ENCODE peak calls at places on chromosomes 11 and 22, in nine cellular contexts. W is fibroblast of lung; U is DMS153; A is cardiac fibroblast; X is T-helper 9 cell; T is activated CD4-positive, alpha-beta T cell treated with anti-CD3 and anti-CD28 coated beads for 4 hours; R is trophoblast cell; Q is fibroblast of pulmonary artery; F is stimulated activated CD8-positive, alpha-beta memory T cell treated with anti-CD3 and anti-CD28 coated beads, Interleukin-7, amount 100 ng/mL, for 24 hours. I is an unnamed sample.

GRCh38 chr11:31656051-31656450 is 146.5 kb downstream of the ELP4 start:
- DNase-seq in W (no peak), U (no peak), A (peak), X (no peak), T (no peak), R (no peak), Q (peak), F (no peak), I (no peak)

GRCh38 chr22:49724030-49724892 is 103.4 kb downstream of the BRD1 start:
- DNase-seq in W (no peak), U (peak), A (no peak), X (peak), T (peak), R (no peak), Q (no peak), F (no peak), I (no peak)

GRCh38 chr11:20474176-20474950 is 86.8 kb downstream of the PRMT3 start:
- DNase-seq in W (no peak), U (no peak), A (no peak), X (no peak), T (no peak), R (no peak), Q (no peak), F (no peak), I (no peak)

GRCh38 chr11:13140873-13141655 is 131.9 kb downstream of the RASSF10 start:
- DNase-seq in W (no peak), U (no peak), A (no peak), X (no peak), T (no peak), R (no peak), Q (no peak), F (no peak), I (no peak)

GRCh38 chr11:57248780-57249383 is 11.8 kb upstream of the APLNR start:
- DNase-seq in W (peak), U (peak), A (peak), X (no peak), T (no peak), R (peak), Q (peak), F (no peak), I (peak)

GRCh38 chr11:78351979-78352731 is 65.5 kb downstream of the GAB2 start:
- DNase-seq in W (no peak), U (no peak), A (no peak), X (no peak), T (no peak), R (peak), Q (no peak), F (no peak), I (no peak)

GRCh38 chr11:7657306-7658025 is 15.8 kb downstream of the CYB5R2 start:
- DNase-seq in W (peak), U (peak), A (peak), X (no peak), T (no peak), R (no peak), Q (peak), F (no peak), I (peak)

GRCh38 chr11:59247535-59248227 is 35.0 kb upstream of the MPEG1 start:
- DNase-seq in W (peak), U (no peak), A (peak), X (no peak), T (no peak), R (no peak), Q (peak), F (no peak), I (no peak)

GRCh38 chr11:44645832-44646231 is 80.4 kb downstream of the CD82 start:
- DNase-seq in W (no peak), U (no peak), A (no peak), X (no peak), T (no peak), R (no peak), Q (no peak), F (no peak), I (no peak)

GRCh38 chr22:44180706-44181032 is at the start of gene PARVG:
- DNase-seq in W (no peak), U (no peak), A (no peak), X (peak), T (peak), R (no peak), Q (no peak), F (no peak), I (no peak)

GRCh38 chr11:32792948-32793475 is 1.4 kb downstream of the CCDC73 start:
- DNase-seq in W (peak), U (peak), A (peak), X (peak), T (peak), R (peak), Q (peak), F (peak), I (peak)

GRCh38 chr11:74366576-74366975 is 31.7 kb downstream of the PGM2L1 start:
- DNase-seq in W (peak), U (no peak), A (peak), X (no peak), T (no peak), R (no peak), Q (peak), F (no peak), I (peak)

GRCh38 chr11:57405271-57405890 is 14.9 kb upstream of the PRG2 start:
- DNase-seq in W (no peak), U (no peak), A (no peak), X (no peak), T (no peak), R (peak), Q (no peak), F (no peak), I (no peak)